ENCODE peak calls at places on chromosomes 2 and 18, in five cellular contexts. D is D341Med, Y is NCI-H1105, Z is astrocyte of the hippocampus, U is GM12865. T is an unnamed sample.

GRCh38 chr18:79616651-79617518 is 62.7 kb upstream of the CTDP1 start:
- DNase-seq in D (no peak), Y (no peak), Z (peak), U (no peak), T (no peak)

GRCh38 chr2:14182227-14182946 is 450.1 kb upstream of the LRATD1 start:
- DNase-seq in D (no peak), Y (no peak), Z (no peak), U (no peak), T (no peak)

GRCh38 chr2:20917287-20917660 is 94.4 kb upstream of the LDAH start:
- DNase-seq in D (no peak), Y (no peak), Z (no peak), U (no peak), T (no peak)

GRCh38 chr18:53606792-53607191 is 617.7 kb downstream of the MBD2 start:
- DNase-seq in D (no peak), Y (no peak), Z (no peak), U (no peak), T (no peak)

GRCh38 chr2:79630060-79630459 is 117.2 kb downstream of the CTNNA2 start:
- DNase-seq in D (no peak), Y (no peak), Z (peak), U (no peak), T (no peak)

GRCh38 chr2:201890447-201890846 is 84.1 kb downstream of the CDK15 start:
- DNase-seq in D (no peak), Y (no peak), Z (no peak), U (no peak), T (no peak)

GRCh38 chr2:205053827-205054410 is 508.6 kb downstream of the PARD3B start:
- DNase-seq in D (no peak), Y (no peak), Z (no peak), U (no peak), T (no peak)

GRCh38 chr2:14427982-14428567 is 204.4 kb upstream of the LRATD1 start:
- DNase-seq in D (no peak), Y (no peak), Z (peak), U (no peak), T (no peak)

GRCh38 chr2:216339456-216340279 is 32.6 kb downstream of the MARCHF4 start:
- DNase-seq in D (peak), Y (peak), Z (peak), U (no peak), T (no peak)

GRCh38 chr2:173553589-173553988 is 198.9 kb downstream of the CDCA7 start:
- DNase-seq in D (no peak), Y (no peak), Z (no peak), U (no peak), T (no peak)